ENCODE peak calls at places on chromosomes 1 and 21, in ten cellular contexts. One of them, this sample, is unnamed.
A peak's percentile ranks its signal among the peaks of the same experiment; 100 is the strongest.

GRCh38 chr1:203274603-203275381 is 30.5 kb upstream of the BTG2 start:
- DNase-seq in astrocyte of the spinal cord: no peak
- DNase-seq in heart left ventricle: no peak
- DNase-seq in pancreas: no peak
- DNase-seq in HL-60: no peak
- DNase-seq in A549: no peak
- DNase-seq in DND-41: no peak
- DNase-seq in mammary epithelial cell: peak; percentile 88
- DNase-seq in left lung: no peak
- DNase-seq in CD8-positive, alpha-beta T cell: no peak
- DNase-seq in this sample: no peak

GRCh38 chr1:90046635-90047034 is 51.7 kb downstream of the ZNF326 start:
- DNase-seq in astrocyte of the spinal cord: no peak
- DNase-seq in heart left ventricle: no peak
- DNase-seq in pancreas: no peak
- DNase-seq in HL-60: no peak
- DNase-seq in A549: no peak
- DNase-seq in DND-41: no peak
- DNase-seq in mammary epithelial cell: no peak
- DNase-seq in left lung: no peak
- DNase-seq in CD8-positive, alpha-beta T cell: no peak
- DNase-seq in this sample: no peak

GRCh38 chr1:51636765-51637522 is 20.1 kb downstream of the OSBPL9 start:
- DNase-seq in astrocyte of the spinal cord: peak; percentile 87
- DNase-seq in heart left ventricle: no peak
- DNase-seq in pancreas: no peak
- DNase-seq in HL-60: no peak
- DNase-seq in A549: peak; percentile 68
- DNase-seq in DND-41: no peak
- DNase-seq in mammary epithelial cell: peak; percentile 96
- DNase-seq in left lung: no peak
- DNase-seq in CD8-positive, alpha-beta T cell: no peak
- DNase-seq in this sample: no peak

GRCh38 chr21:34724131-34724856 is 55.5 kb downstream of the CLIC6 start:
- DNase-seq in astrocyte of the spinal cord: no peak
- DNase-seq in heart left ventricle: no peak
- DNase-seq in pancreas: no peak
- DNase-seq in HL-60: no peak
- DNase-seq in A549: no peak
- DNase-seq in DND-41: no peak
- DNase-seq in mammary epithelial cell: no peak
- DNase-seq in left lung: no peak
- DNase-seq in CD8-positive, alpha-beta T cell: no peak
- DNase-seq in this sample: no peak

GRCh38 chr1:113073457-113073950 is 506 bp downstream of the LRIG2 start:
- DNase-seq in astrocyte of the spinal cord: peak; percentile 61
- DNase-seq in heart left ventricle: no peak
- DNase-seq in pancreas: no peak
- DNase-seq in HL-60: peak; percentile 34
- DNase-seq in A549: peak; percentile 54
- DNase-seq in DND-41: peak; percentile 12
- DNase-seq in mammary epithelial cell: no peak
- DNase-seq in left lung: no peak
- DNase-seq in CD8-positive, alpha-beta T cell: no peak
- DNase-seq in this sample: no peak

GRCh38 chr21:37914211-37914900 is 1.9 kb downstream of the KCNJ6 start:
- DNase-seq in astrocyte of the spinal cord: peak; percentile 15
- DNase-seq in heart left ventricle: no peak
- DNase-seq in pancreas: no peak
- DNase-seq in HL-60: no peak
- DNase-seq in A549: no peak
- DNase-seq in DND-41: peak; percentile 48
- DNase-seq in mammary epithelial cell: peak; percentile 34
- DNase-seq in left lung: peak; percentile 81
- DNase-seq in CD8-positive, alpha-beta T cell: no peak
- DNase-seq in this sample: no peak

GRCh38 chr1:53511323-53511932 is 52.2 kb downstream of the DMRTB1 start:
- DNase-seq in astrocyte of the spinal cord: no peak
- DNase-seq in heart left ventricle: peak; percentile 76
- DNase-seq in pancreas: no peak
- DNase-seq in HL-60: no peak
- DNase-seq in A549: no peak
- DNase-seq in DND-41: no peak
- DNase-seq in mammary epithelial cell: no peak
- DNase-seq in left lung: peak; percentile 68
- DNase-seq in CD8-positive, alpha-beta T cell: no peak
- DNase-seq in this sample: no peak

GRCh38 chr1:3669421-3669821 is 17.1 kb downstream of the TP73 start:
- DNase-seq in astrocyte of the spinal cord: no peak
- DNase-seq in heart left ventricle: peak; percentile 46
- DNase-seq in pancreas: peak; percentile 77
- DNase-seq in HL-60: no peak
- DNase-seq in A549: no peak
- DNase-seq in DND-41: no peak
- DNase-seq in mammary epithelial cell: no peak
- DNase-seq in left lung: peak; percentile 54
- DNase-seq in CD8-positive, alpha-beta T cell: no peak
- DNase-seq in this sample: no peak

GRCh38 chr1:24773618-24774017 is 28.4 kb downstream of the CLIC4 start:
- DNase-seq in astrocyte of the spinal cord: no peak
- DNase-seq in heart left ventricle: no peak
- DNase-seq in pancreas: no peak
- DNase-seq in HL-60: no peak
- DNase-seq in A549: no peak
- DNase-seq in DND-41: no peak
- DNase-seq in mammary epithelial cell: no peak
- DNase-seq in left lung: no peak
- DNase-seq in CD8-positive, alpha-beta T cell: no peak
- DNase-seq in this sample: no peak

GRCh38 chr1:24776821-24777220 is 31.6 kb downstream of the CLIC4 start:
- DNase-seq in astrocyte of the spinal cord: no peak
- DNase-seq in heart left ventricle: no peak
- DNase-seq in pancreas: no peak
- DNase-seq in HL-60: no peak
- DNase-seq in A549: no peak
- DNase-seq in DND-41: no peak
- DNase-seq in mammary epithelial cell: no peak
- DNase-seq in left lung: no peak
- DNase-seq in CD8-positive, alpha-beta T cell: no peak
- DNase-seq in this sample: no peak

GRCh38 chr1:24775348-24775747 is 30.1 kb downstream of the CLIC4 start:
- DNase-seq in astrocyte of the spinal cord: no peak
- DNase-seq in heart left ventricle: no peak
- DNase-seq in pancreas: no peak
- DNase-seq in HL-60: no peak
- DNase-seq in A549: no peak
- DNase-seq in DND-41: no peak
- DNase-seq in mammary epithelial cell: no peak
- DNase-seq in left lung: no peak
- DNase-seq in CD8-positive, alpha-beta T cell: no peak
- DNase-seq in this sample: no peak

GRCh38 chr1:24778141-24778540 is 32.9 kb downstream of the CLIC4 start:
- DNase-seq in astrocyte of the spinal cord: no peak
- DNase-seq in heart left ventricle: no peak
- DNase-seq in pancreas: no peak
- DNase-seq in HL-60: no peak
- DNase-seq in A549: no peak
- DNase-seq in DND-41: no peak
- DNase-seq in mammary epithelial cell: no peak
- DNase-seq in left lung: no peak
- DNase-seq in CD8-positive, alpha-beta T cell: no peak
- DNase-seq in this sample: no peak

DNA sequence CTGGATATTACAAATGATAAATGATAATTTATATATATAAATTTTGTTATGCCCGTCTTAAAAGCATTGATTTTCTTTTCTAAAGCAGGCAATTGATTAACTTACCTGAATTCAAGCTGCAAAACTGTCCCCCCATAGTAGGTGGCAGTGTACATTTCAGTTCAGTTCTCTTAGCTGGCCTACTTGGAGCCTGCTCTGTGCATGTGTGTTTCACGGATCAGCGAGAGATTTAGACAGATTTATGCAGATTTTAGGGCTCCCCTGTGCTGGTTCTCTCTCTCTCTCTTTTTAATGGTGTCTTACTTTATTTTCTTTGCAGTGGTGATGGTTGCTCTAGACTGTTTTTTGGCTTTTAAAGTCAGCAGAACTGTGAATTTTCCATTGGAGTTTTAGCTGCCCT is 30.7 kb downstream of the CLIC4 start:
- DNase-seq in astrocyte of the spinal cord: no peak
- DNase-seq in heart left ventricle: no peak
- DNase-seq in pancreas: no peak
- DNase-seq in HL-60: no peak
- DNase-seq in A549: no peak
- DNase-seq in DND-41: no peak
- DNase-seq in mammary epithelial cell: no peak
- DNase-seq in left lung: no peak
- DNase-seq in CD8-positive, alpha-beta T cell: no peak
- DNase-seq in this sample: no peak
- H3K4me3 ChIP-seq in astrocyte of the spinal cord: no peak overlapping the region
- H3K4me3 ChIP-seq in heart left ventricle: no peak overlapping the region
- H3K4me3 ChIP-seq in pancreas: no peak overlapping the region
- H3K4me3 ChIP-seq in HL-60: no peak overlapping the region
- H3K4me3 ChIP-seq in A549: no peak overlapping the region
- H3K4me3 ChIP-seq in DND-41: no peak overlapping the region
- H3K4me3 ChIP-seq in mammary epithelial cell: no peak overlapping the region
- H3K4me3 ChIP-seq in left lung: no peak overlapping the region
- H3K4me3 ChIP-seq in CD8-positive, alpha-beta T cell: no peak overlapping the region
- H3K4me3 ChIP-seq in this sample: no peak overlapping the region

GRCh38 chr1:153613406-153613805 is 469 bp upstream of the S100A16 start:
- DNase-seq in astrocyte of the spinal cord: no peak
- DNase-seq in heart left ventricle: no peak
- DNase-seq in pancreas: no peak
- DNase-seq in HL-60: no peak
- DNase-seq in A549: no peak
- DNase-seq in DND-41: no peak
- DNase-seq in mammary epithelial cell: no peak
- DNase-seq in left lung: no peak
- DNase-seq in CD8-positive, alpha-beta T cell: no peak
- DNase-seq in this sample: no peak

GRCh38 chr1:153611356-153611755 is 1.6 kb downstream of the S100A16 start:
- DNase-seq in astrocyte of the spinal cord: no peak
- DNase-seq in heart left ventricle: no peak
- DNase-seq in pancreas: no peak
- DNase-seq in HL-60: no peak
- DNase-seq in A549: no peak
- DNase-seq in DND-41: no peak
- DNase-seq in mammary epithelial cell: no peak
- DNase-seq in left lung: no peak
- DNase-seq in CD8-positive, alpha-beta T cell: no peak
- DNase-seq in this sample: no peak

GRCh38 chr1:153612111-153612754 is 704 bp downstream of the S100A16 start:
- DNase-seq in astrocyte of the spinal cord: peak; percentile 32
- DNase-seq in heart left ventricle: no peak
- DNase-seq in pancreas: no peak
- DNase-seq in HL-60: no peak
- DNase-seq in A549: no peak
- DNase-seq in DND-41: no peak
- DNase-seq in mammary epithelial cell: no peak
- DNase-seq in left lung: no peak
- DNase-seq in CD8-positive, alpha-beta T cell: no peak
- DNase-seq in this sample: no peak

GRCh38 chr1:153614189-153614900 is 1.4 kb upstream of the S100A16 start:
- DNase-seq in astrocyte of the spinal cord: no peak
- DNase-seq in heart left ventricle: no peak
- DNase-seq in pancreas: no peak
- DNase-seq in HL-60: no peak
- DNase-seq in A549: no peak
- DNase-seq in DND-41: no peak
- DNase-seq in mammary epithelial cell: no peak
- DNase-seq in left lung: no peak
- DNase-seq in CD8-positive, alpha-beta T cell: no peak
- DNase-seq in this sample: no peak

GRCh38 chr1:153612755-153613331 is at the start of gene S100A16:
- DNase-seq in astrocyte of the spinal cord: peak; percentile 71
- DNase-seq in heart left ventricle: peak; percentile 85
- DNase-seq in pancreas: peak; percentile 93
- DNase-seq in HL-60: no peak
- DNase-seq in A549: peak; percentile 77
- DNase-seq in DND-41: no peak
- DNase-seq in mammary epithelial cell: peak; percentile 96
- DNase-seq in left lung: peak; percentile 92
- DNase-seq in CD8-positive, alpha-beta T cell: no peak
- DNase-seq in this sample: no peak
- H3K4me3 ChIP-seq in astrocyte of the spinal cord: peak within 1 kb of the TSS; percentile 86
- H3K4me3 ChIP-seq in heart left ventricle: peak within 1 kb of the TSS; percentile 58
- H3K4me3 ChIP-seq in pancreas: peak within 1 kb of the TSS; percentile 29
- H3K4me3 ChIP-seq in HL-60: no peak within 1 kb of the TSS
- H3K4me3 ChIP-seq in A549: peak within 1 kb of the TSS; percentile 68
- H3K4me3 ChIP-seq in DND-41: no peak within 1 kb of the TSS
- H3K4me3 ChIP-seq in mammary epithelial cell: peak within 1 kb of the TSS; percentile 72
- H3K4me3 ChIP-seq in left lung: peak within 1 kb of the TSS; percentile 51
- H3K4me3 ChIP-seq in CD8-positive, alpha-beta T cell: no peak within 1 kb of the TSS
- H3K4me3 ChIP-seq in this sample: no peak within 1 kb of the TSS

GRCh38 chr1:155127105-155127671 is 488 bp upstream of the EFNA1 start:
- DNase-seq in astrocyte of the spinal cord: peak; percentile 39
- DNase-seq in heart left ventricle: no peak
- DNase-seq in pancreas: peak; percentile 85
- DNase-seq in HL-60: no peak
- DNase-seq in A549: peak; percentile 92
- DNase-seq in DND-41: peak; percentile 19
- DNase-seq in mammary epithelial cell: peak; percentile 92
- DNase-seq in left lung: peak; percentile 89
- DNase-seq in CD8-positive, alpha-beta T cell: no peak
- DNase-seq in this sample: no peak

GRCh38 chr1:155130272-155131006 is 2.8 kb downstream of the EFNA1 start:
- DNase-seq in astrocyte of the spinal cord: no peak
- DNase-seq in heart left ventricle: no peak
- DNase-seq in pancreas: no peak
- DNase-seq in HL-60: no peak
- DNase-seq in A549: no peak
- DNase-seq in DND-41: no peak
- DNase-seq in mammary epithelial cell: no peak
- DNase-seq in left lung: no peak
- DNase-seq in CD8-positive, alpha-beta T cell: no peak
- DNase-seq in this sample: no peak

GRCh38 chr1:155128469-155128754 is 736 bp downstream of the EFNA1 start:
- DNase-seq in astrocyte of the spinal cord: no peak
- DNase-seq in heart left ventricle: no peak
- DNase-seq in pancreas: no peak
- DNase-seq in HL-60: no peak
- DNase-seq in A549: no peak
- DNase-seq in DND-41: no peak
- DNase-seq in mammary epithelial cell: peak; percentile 39
- DNase-seq in left lung: no peak
- DNase-seq in CD8-positive, alpha-beta T cell: no peak
- DNase-seq in this sample: no peak

GRCh38 chr1:155127672-155128468 is at the start of gene EFNA1:
- DNase-seq in astrocyte of the spinal cord: no peak
- DNase-seq in heart left ventricle: peak; percentile 88
- DNase-seq in pancreas: peak; percentile 88
- DNase-seq in HL-60: no peak
- DNase-seq in A549: peak; percentile 59
- DNase-seq in DND-41: peak; percentile 52
- DNase-seq in mammary epithelial cell: peak; percentile 73
- DNase-seq in left lung: peak; percentile 91
- DNase-seq in CD8-positive, alpha-beta T cell: no peak
- DNase-seq in this sample: no peak

GRCh38 chr1:155128755-155129473 is 1.2 kb downstream of the EFNA1 start:
- DNase-seq in astrocyte of the spinal cord: no peak
- DNase-seq in heart left ventricle: no peak
- DNase-seq in pancreas: no peak
- DNase-seq in HL-60: no peak
- DNase-seq in A549: peak; percentile 42
- DNase-seq in DND-41: no peak
- DNase-seq in mammary epithelial cell: peak; percentile 60
- DNase-seq in left lung: no peak
- DNase-seq in CD8-positive, alpha-beta T cell: no peak
- DNase-seq in this sample: no peak
- H3K4me3 ChIP-seq in astrocyte of the spinal cord: no peak overlapping the region
- H3K4me3 ChIP-seq in heart left ventricle: peak overlapping the region; percentile 72
- H3K4me3 ChIP-seq in pancreas: peak overlapping the region; percentile 70
- H3K4me3 ChIP-seq in HL-60: no peak overlapping the region
- H3K4me3 ChIP-seq in A549: peak overlapping the region; percentile 55
- H3K4me3 ChIP-seq in DND-41: peak overlapping the region; percentile 54
- H3K4me3 ChIP-seq in mammary epithelial cell: peak overlapping the region; percentile 76
- H3K4me3 ChIP-seq in left lung: peak overlapping the region; percentile 66
- H3K4me3 ChIP-seq in CD8-positive, alpha-beta T cell: peak overlapping the region; percentile 53
- H3K4me3 ChIP-seq in this sample: peak overlapping the region; percentile 33

GRCh38 chr1:204417231-204417997 is 5.8 kb upstream of the PPP1R15B start:
- DNase-seq in astrocyte of the spinal cord: peak; percentile 90
- DNase-seq in heart left ventricle: no peak
- DNase-seq in pancreas: peak; percentile 80
- DNase-seq in HL-60: peak; percentile 85
- DNase-seq in A549: peak; percentile 97
- DNase-seq in DND-41: no peak
- DNase-seq in mammary epithelial cell: peak; percentile 98
- DNase-seq in left lung: no peak
- DNase-seq in CD8-positive, alpha-beta T cell: no peak
- DNase-seq in this sample: no peak
- H3K4me3 ChIP-seq in astrocyte of the spinal cord: no peak overlapping the region
- H3K4me3 ChIP-seq in heart left ventricle: no peak overlapping the region
- H3K4me3 ChIP-seq in pancreas: no peak overlapping the region
- H3K4me3 ChIP-seq in HL-60: no peak overlapping the region
- H3K4me3 ChIP-seq in A549: peak overlapping the region; percentile 42
- H3K4me3 ChIP-seq in DND-41: no peak overlapping the region
- H3K4me3 ChIP-seq in mammary epithelial cell: peak overlapping the region; percentile 45
- H3K4me3 ChIP-seq in left lung: no peak overlapping the region
- H3K4me3 ChIP-seq in CD8-positive, alpha-beta T cell: no peak overlapping the region
- H3K4me3 ChIP-seq in this sample: no peak overlapping the region